ENCODE peak calls at places on chromosomes 3 and 15, in four cellular contexts. One of them, this sample, is unnamed.

GRCh38 chr3:142436936-142437585 is 10.8 kb downstream of the XRN1 start:
- DNase-seq in left lung: no peak
- DNase-seq in progenitor cell of endocrine pancreas: no peak
- DNase-seq in GM12878: no peak
- DNase-seq in this sample: no peak

GRCh38 chr3:130857336-130858026 is 36.4 kb upstream of the ATP2C1 start:
- DNase-seq in left lung: no peak
- DNase-seq in progenitor cell of endocrine pancreas: no peak
- DNase-seq in GM12878: peak; percentile 60
- DNase-seq in this sample: no peak

GRCh38 chr3:152941825-152942224 is 106.9 kb downstream of the P2RY1 start:
- DNase-seq in progenitor cell of endocrine pancreas: no peak
- DNase-seq in GM12878: no peak
- DNase-seq in left lung: no peak
- DNase-seq in this sample: no peak

GRCh38 chr15:64182859-64183258 is 20.0 kb upstream of the PPIB start:
- DNase-seq in left lung: no peak
- DNase-seq in GM12878: no peak
- DNase-seq in progenitor cell of endocrine pancreas: no peak
- DNase-seq in this sample: no peak

GRCh38 chr3:112007641-112008040 is 8.9 kb downstream of the TAGLN3 start:
- DNase-seq in left lung: no peak
- DNase-seq in GM12878: no peak
- DNase-seq in progenitor cell of endocrine pancreas: no peak
- DNase-seq in this sample: no peak

GRCh38 chr15:69637818-69638217 is 185.2 kb downstream of the RPLP1 start:
- DNase-seq in left lung: no peak
- DNase-seq in GM12878: no peak
- DNase-seq in progenitor cell of endocrine pancreas: no peak
- DNase-seq in this sample: no peak

GRCh38 chr15:65101418-65101890 is 13.5 kb downstream of the UBAP1L start:
- DNase-seq in left lung: no peak
- DNase-seq in GM12878: no peak
- DNase-seq in progenitor cell of endocrine pancreas: peak; percentile 65
- DNase-seq in this sample: no peak

GRCh38 chr15:83850015-83850414 is 196.1 kb downstream of the ADAMTSL3 start:
- DNase-seq in GM12878: no peak
- DNase-seq in progenitor cell of endocrine pancreas: no peak
- DNase-seq in left lung: no peak
- DNase-seq in this sample: no peak

GRCh38 chr3:149999421-149999820 is 28.7 kb upstream of the PFN2 start:
- DNase-seq in progenitor cell of endocrine pancreas: no peak
- DNase-seq in left lung: no peak
- DNase-seq in GM12878: no peak
- DNase-seq in this sample: no peak

GRCh38 chr15:40398413-40398873 is 7.2 kb upstream of the IVD start:
- DNase-seq in GM12878: peak; percentile 58
- DNase-seq in progenitor cell of endocrine pancreas: no peak
- DNase-seq in left lung: no peak
- DNase-seq in this sample: no peak

GRCh38 chr3:36648241-36649034 is 115.9 kb downstream of the DCLK3 start:
- DNase-seq in progenitor cell of endocrine pancreas: no peak
- DNase-seq in left lung: no peak
- DNase-seq in GM12878: peak; percentile 7
- DNase-seq in this sample: no peak

GRCh38 chr3:29144807-29145206 is 136.1 kb upstream of the RBMS3 start:
- DNase-seq in left lung: no peak
- DNase-seq in progenitor cell of endocrine pancreas: no peak
- DNase-seq in GM12878: no peak
- DNase-seq in this sample: no peak

GRCh38 chr3:124306665-124307064 is 314.7 kb upstream of the ROPN1 start:
- DNase-seq in left lung: no peak
- DNase-seq in GM12878: no peak
- DNase-seq in progenitor cell of endocrine pancreas: no peak
- DNase-seq in this sample: no peak
- TF ChIP-seq CTCF in left lung: no peak
- TF ChIP-seq CTCF in GM12878: no peak
- TF ChIP-seq CTCF in progenitor cell of endocrine pancreas: no peak
- TF ChIP-seq CTCF in this sample: no peak

DNA sequence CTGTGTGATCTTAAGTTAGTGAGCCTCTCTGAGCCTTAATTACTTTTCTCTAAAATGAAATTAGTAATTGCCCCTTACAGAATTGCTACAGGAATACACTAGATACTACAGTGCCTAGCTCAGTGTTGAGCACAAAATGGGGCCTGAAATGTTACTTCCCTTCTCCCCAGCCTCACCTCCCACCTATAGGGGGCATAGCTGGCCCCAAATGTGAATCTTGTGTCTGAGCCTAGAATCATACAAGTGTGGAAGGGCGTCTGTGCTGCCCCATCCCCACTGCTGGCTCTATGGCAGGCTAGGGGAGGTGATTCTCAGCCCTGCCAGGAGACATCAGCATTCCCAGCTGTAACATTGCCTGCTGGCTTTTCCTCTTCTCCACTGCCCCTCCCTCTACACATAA is 42.7 kb downstream of the IFT122 start:
- DNase-seq in GM12878: no peak
- DNase-seq in progenitor cell of endocrine pancreas: no peak
- DNase-seq in left lung: no peak
- DNase-seq in this sample: no peak
- TF ChIP-seq CTCF in GM12878: peak; percentile 22
- TF ChIP-seq CTCF in progenitor cell of endocrine pancreas: peak; percentile 15
- TF ChIP-seq CTCF in left lung: no peak
- TF ChIP-seq CTCF in this sample: no peak

GRCh38 chr15:29692527-29692926 is 129.7 kb downstream of the TJP1 start:
- DNase-seq in progenitor cell of endocrine pancreas: no peak
- DNase-seq in GM12878: no peak
- DNase-seq in left lung: no peak
- DNase-seq in this sample: no peak
- TF ChIP-seq CTCF in progenitor cell of endocrine pancreas: peak; percentile 11
- TF ChIP-seq CTCF in GM12878: peak; percentile 8
- TF ChIP-seq CTCF in left lung: no peak
- TF ChIP-seq CTCF in this sample: no peak

DNA sequence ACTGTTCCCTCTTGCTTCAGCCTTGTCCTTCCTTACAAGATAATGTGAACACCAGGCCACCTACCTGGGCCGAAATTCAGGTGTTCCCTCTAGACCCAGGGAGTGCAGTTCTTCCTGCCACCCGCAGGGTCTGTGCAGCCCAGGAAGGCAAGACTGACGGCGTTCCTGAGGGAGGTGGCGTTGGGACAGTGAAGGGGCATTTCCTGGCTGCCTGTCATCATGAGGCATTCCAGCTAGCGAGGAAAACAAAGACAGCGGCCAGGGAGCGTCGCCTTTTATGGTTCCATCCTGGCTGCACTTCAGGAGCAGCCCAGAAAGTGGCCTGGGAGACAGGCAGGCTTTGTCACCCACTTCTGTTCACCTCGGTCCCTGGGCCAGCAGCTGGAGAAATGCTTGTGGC is 84.8 kb upstream of the WNT5A start:
- DNase-seq in progenitor cell of endocrine pancreas: no peak
- DNase-seq in GM12878: no peak
- DNase-seq in left lung: peak; percentile 70
- DNase-seq in this sample: no peak
- TF ChIP-seq CTCF in progenitor cell of endocrine pancreas: peak; percentile 44
- TF ChIP-seq CTCF in GM12878: no peak
- TF ChIP-seq CTCF in left lung: no peak
- TF ChIP-seq CTCF in this sample: no peak